ENCODE peak calls at places on chromosome 16, in six cellular contexts. G, I, J, H, M and D are unnamed samples.
A peak's percentile ranks its signal among the peaks of the same experiment; 100 is the strongest.

GRCh38 chr16:2486645-2487516 is 12.0 kb downstream of the TBC1D24 start:
- DNase-seq in G (no peak), I (no peak), J (no peak), H (no peak), M (no peak), D (peak; percentile 52)

GRCh38 chr16:22217890-22218730 is 12.0 kb downstream of the EEF2K start:
- DNase-seq in G (no peak), I (no peak), J (no peak), H (no peak), M (no peak), D (no peak)

GRCh38 chr16:21989141-21989540 is 11.8 kb downstream of the PDZD9 start:
- DNase-seq in G (no peak), I (no peak), J (no peak), H (no peak), M (no peak), D (no peak)

GRCh38 chr16:2043296-2043979 is 4.2 kb downstream of the NTHL1 start:
- DNase-seq in G (no peak), I (no peak), J (no peak), H (no peak), M (no peak), D (no peak)

GRCh38 chr16:19515765-19516164 is 6.1 kb downstream of the GDE1 start:
- DNase-seq in G (no peak), I (no peak), J (no peak), H (no peak), M (no peak), D (no peak)

GRCh38 chr16:28482026-28482425 is 9.8 kb downstream of the CLN3 start:
- DNase-seq in G (no peak), I (no peak), J (no peak), H (no peak), M (no peak), D (no peak)

GRCh38 chr16:52227851-52228250 is 319.1 kb downstream of the TOX3 start:
- DNase-seq in G (no peak), I (no peak), J (no peak), H (no peak), M (no peak), D (no peak)

GRCh38 chr16:49576173-49576494 is 202.5 kb downstream of the C16orf78 start:
- DNase-seq in G (no peak), I (no peak), J (no peak), H (no peak), M (no peak), D (no peak)

GRCh38 chr16:2811703-2812471 is 5.2 kb upstream of the PRSS21 start:
- DNase-seq in G (no peak), I (no peak), J (no peak), H (no peak), M (no peak), D (no peak)

GRCh38 chr16:9279661-9280060 is 188.2 kb downstream of the HAPSTR1 start:
- DNase-seq in G (no peak), I (no peak), J (no peak), H (no peak), M (no peak), D (no peak)

GRCh38 chr16:87145181-87146176 is 171.7 kb downstream of the C16orf95 start:
- DNase-seq in G (no peak), I (no peak), J (no peak), H (no peak), M (no peak), D (no peak)

GRCh38 chr16:13391337-13391736 is 489.9 kb downstream of the SHISA9 start:
- DNase-seq in G (no peak), I (no peak), J (no peak), H (no peak), M (no peak), D (no peak)

GRCh38 chr16:495127-495748 is 32.3 kb upstream of the CAPN15 start:
- DNase-seq in G (no peak), I (peak; percentile 28), J (no peak), H (no peak), M (no peak), D (no peak)

GRCh38 chr16:12811441-12812198 is 7.9 kb upstream of the CPPED1 start:
- DNase-seq in G (no peak), I (no peak), J (no peak), H (no peak), M (no peak), D (no peak)

GRCh38 chr16:80459331-80459777 is 81.4 kb upstream of the DYNLRB2 start:
- DNase-seq in G (no peak), I (no peak), J (no peak), H (no peak), M (no peak), D (no peak)

GRCh38 chr16:7513429-7513828 is 180.8 kb downstream of the RBFOX1 start:
- DNase-seq in G (no peak), I (peak; percentile 15), J (no peak), H (no peak), M (no peak), D (no peak)

GRCh38 chr16:35753559-35754390 is 2294.4 kb downstream of the TP53TG3F start:
- DNase-seq in G (no peak), I (no peak), J (no peak), H (no peak), M (no peak), D (no peak)

GRCh38 chr16:67258160-67258835 is 9.5 kb downstream of the SLC9A5 start:
- DNase-seq in G (no peak), I (no peak), J (no peak), H (no peak), M (no peak), D (no peak)

GRCh38 chr16:69316595-69317034 is 5.5 kb downstream of the VPS4A start:
- DNase-seq in G (no peak), I (no peak), J (no peak), H (no peak), M (no peak), D (no peak)

GRCh38 chr16:2471016-2471652 is at the start of gene NTN3:
- DNase-seq in G (peak; percentile 54), I (peak; percentile 81), J (no peak), H (no peak), M (no peak), D (no peak)

GRCh38 chr16:81604960-81605383 is 160.4 kb downstream of the CMIP start:
- DNase-seq in G (no peak), I (no peak), J (no peak), H (no peak), M (no peak), D (no peak)

GRCh38 chr16:85717393-85718152 is 28.8 kb upstream of the GINS2 start:
- DNase-seq in G (peak; percentile 45), I (peak; percentile 71), J (no peak), H (no peak), M (no peak), D (peak; percentile 30)

GRCh38 chr16:59993101-59993500 is 1259.0 kb upstream of the GOT2 start:
- DNase-seq in G (no peak), I (no peak), J (no peak), H (no peak), M (no peak), D (no peak)

GRCh38 chr16:70253291-70254094 is 1.8 kb upstream of the EXOSC6 start:
- DNase-seq in G (no peak), I (no peak), J (no peak), H (no peak), M (no peak), D (no peak)